ENCODE peak calls at places on chromosomes 6 and 20, in ten cellular contexts. One of them, this sample, is unnamed.

GRCh38 chr6:32116674-32117073 is 7.5 kb upstream of the TNXB start:
- DNase-seq in NCI-H446: no peak
- DNase-seq in activated CD4-positive, alpha-beta T cell treated with anti-CD3 and anti-CD28 coated beads, Interleukin-2, amount 50 U/mL, for 1 hour: no peak
- DNase-seq in OCI-M1: peak
- DNase-seq in brain pericyte: no peak
- DNase-seq in DMS53: peak
- DNase-seq in hippocampal formation: no peak
- DNase-seq in KG1: no peak
- DNase-seq in lower lobe of right lung: no peak
- DNase-seq in GM12865: no peak
- DNase-seq in this sample: no peak

GRCh38 chr6:155439376-155439775 is 16.3 kb downstream of the NOX3 start:
- DNase-seq in NCI-H446: no peak
- DNase-seq in activated CD4-positive, alpha-beta T cell treated with anti-CD3 and anti-CD28 coated beads, Interleukin-2, amount 50 U/mL, for 1 hour: no peak
- DNase-seq in OCI-M1: no peak
- DNase-seq in brain pericyte: no peak
- DNase-seq in DMS53: no peak
- DNase-seq in hippocampal formation: no peak
- DNase-seq in KG1: no peak
- DNase-seq in lower lobe of right lung: no peak
- DNase-seq in GM12865: peak
- DNase-seq in this sample: no peak

GRCh38 chr20:52493177-52493711 is 301.7 kb upstream of the ZFP64 start:
- DNase-seq in NCI-H446: no peak
- DNase-seq in activated CD4-positive, alpha-beta T cell treated with anti-CD3 and anti-CD28 coated beads, Interleukin-2, amount 50 U/mL, for 1 hour: no peak
- DNase-seq in OCI-M1: peak
- DNase-seq in brain pericyte: no peak
- DNase-seq in DMS53: no peak
- DNase-seq in hippocampal formation: no peak
- DNase-seq in KG1: no peak
- DNase-seq in lower lobe of right lung: no peak
- DNase-seq in GM12865: no peak
- DNase-seq in this sample: peak

GRCh38 chr6:130466744-130467052 is 100.9 kb downstream of the TMEM200A start:
- DNase-seq in NCI-H446: no peak
- DNase-seq in activated CD4-positive, alpha-beta T cell treated with anti-CD3 and anti-CD28 coated beads, Interleukin-2, amount 50 U/mL, for 1 hour: no peak
- DNase-seq in OCI-M1: no peak
- DNase-seq in brain pericyte: no peak
- DNase-seq in DMS53: no peak
- DNase-seq in hippocampal formation: no peak
- DNase-seq in KG1: no peak
- DNase-seq in lower lobe of right lung: no peak
- DNase-seq in GM12865: no peak
- DNase-seq in this sample: no peak

GRCh38 chr6:152099816-152100618 is 292.5 kb downstream of the ESR1 start:
- DNase-seq in NCI-H446: no peak
- DNase-seq in activated CD4-positive, alpha-beta T cell treated with anti-CD3 and anti-CD28 coated beads, Interleukin-2, amount 50 U/mL, for 1 hour: no peak
- DNase-seq in OCI-M1: peak
- DNase-seq in brain pericyte: no peak
- DNase-seq in DMS53: no peak
- DNase-seq in hippocampal formation: no peak
- DNase-seq in KG1: no peak
- DNase-seq in lower lobe of right lung: peak
- DNase-seq in GM12865: no peak
- DNase-seq in this sample: no peak

GRCh38 chr6:106253194-106253593 is 72.4 kb downstream of the ATG5 start:
- DNase-seq in NCI-H446: no peak
- DNase-seq in activated CD4-positive, alpha-beta T cell treated with anti-CD3 and anti-CD28 coated beads, Interleukin-2, amount 50 U/mL, for 1 hour: no peak
- DNase-seq in OCI-M1: no peak
- DNase-seq in brain pericyte: no peak
- DNase-seq in DMS53: no peak
- DNase-seq in hippocampal formation: no peak
- DNase-seq in KG1: no peak
- DNase-seq in lower lobe of right lung: no peak
- DNase-seq in GM12865: no peak
- DNase-seq in this sample: no peak

GRCh38 chr6:44245391-44245911 is 1.4 kb upstream of the HSP90AB1 start:
- DNase-seq in NCI-H446: no peak
- DNase-seq in activated CD4-positive, alpha-beta T cell treated with anti-CD3 and anti-CD28 coated beads, Interleukin-2, amount 50 U/mL, for 1 hour: no peak
- DNase-seq in OCI-M1: no peak
- DNase-seq in brain pericyte: no peak
- DNase-seq in DMS53: no peak
- DNase-seq in hippocampal formation: no peak
- DNase-seq in KG1: no peak
- DNase-seq in lower lobe of right lung: no peak
- DNase-seq in GM12865: no peak
- DNase-seq in this sample: no peak

GRCh38 chr20:63534831-63535651 is 2.1 kb downstream of the PTK6 start:
- DNase-seq in NCI-H446: no peak
- DNase-seq in activated CD4-positive, alpha-beta T cell treated with anti-CD3 and anti-CD28 coated beads, Interleukin-2, amount 50 U/mL, for 1 hour: no peak
- DNase-seq in OCI-M1: no peak
- DNase-seq in brain pericyte: no peak
- DNase-seq in DMS53: peak
- DNase-seq in hippocampal formation: no peak
- DNase-seq in KG1: no peak
- DNase-seq in lower lobe of right lung: peak
- DNase-seq in GM12865: no peak
- DNase-seq in this sample: peak